ENCODE peak calls at places on chromosome 22, in nine cellular contexts. E is T-helper 17 cell; G is SK-N-SH treated with all-trans-retinoic acid at 6 μM for 48 hours; M is aorta; P is foreskin keratinocyte; U is upper lobe of left lung; D is effector memory CD8-positive, alpha-beta T cell; X is K562; A is HCT116. H is an unnamed sample.

GRCh38 chr22:23113067-23113846 is 28.5 kb downstream of the RSPH14 start:
- ATAC-seq in E (no peak), G (peak), M (no peak), P (no peak), U (no peak), D (no peak), X (no peak), A (no peak), H (no peak)

GRCh38 chr22:21095773-21096107 is 50.0 kb downstream of the LRRC74B start:
- ATAC-seq in E (no peak), G (no peak), M (no peak), P (no peak), U (no peak), D (no peak), X (no peak), A (no peak), H (no peak)

GRCh38 chr22:33864723-33865130 is 55.5 kb downstream of the LARGE1 start:
- ATAC-seq in E (no peak), G (no peak), M (no peak), P (no peak), U (no peak), D (no peak), X (no peak), A (no peak), H (no peak)

GRCh38 chr22:45919504-45920286 is 57.3 kb downstream of the WNT7B start:
- ATAC-seq in E (no peak), G (peak), M (no peak), P (peak), U (peak), D (no peak), X (no peak), A (peak), H (peak)

GRCh38 chr22:30943368-30943767 is 25.2 kb downstream of the MORC2 start:
- ATAC-seq in E (peak), G (no peak), M (no peak), P (no peak), U (no peak), D (peak), X (no peak), A (no peak), H (no peak)

GRCh38 chr22:37229805-37230672 is 14.0 kb downstream of the RAC2 start:
- ATAC-seq in E (peak), G (peak), M (no peak), P (peak), U (peak), D (peak), X (peak), A (peak), H (peak)

GRCh38 chr22:39384750-39385480 is 14.7 kb upstream of the TAB1 start:
- ATAC-seq in E (no peak), G (peak), M (no peak), P (peak), U (no peak), D (no peak), X (peak), A (peak), H (peak)

GRCh38 chr22:29782061-29782845 is 15.1 kb downstream of the UQCR10 start:
- ATAC-seq in E (no peak), G (peak), M (peak), P (peak), U (peak), D (no peak), X (no peak), A (no peak), H (peak)

GRCh38 chr22:46674367-46674781 is 54.2 kb downstream of the GRAMD4 start:
- ATAC-seq in E (peak), G (no peak), M (peak), P (no peak), U (no peak), D (peak), X (no peak), A (no peak), H (peak)

GRCh38 chr22:43128116-43128515 is 15.1 kb downstream of the MCAT start:
- ATAC-seq in E (no peak), G (no peak), M (no peak), P (no peak), U (no peak), D (no peak), X (no peak), A (no peak), H (no peak)

GRCh38 chr22:20776624-20777405 is 2.9 kb downstream of the SERPIND1 start:
- ATAC-seq in E (no peak), G (no peak), M (no peak), P (no peak), U (no peak), D (no peak), X (peak), A (no peak), H (no peak)

GRCh38 chr22:22398530-22399327 is 109.8 kb downstream of the ZNF280B start:
- ATAC-seq in E (no peak), G (no peak), M (no peak), P (no peak), U (no peak), D (no peak), X (no peak), A (no peak), H (no peak)

H was measured in esophagus mucosa.